ENCODE peak calls at places on chromosomes 13 and 19, in five cellular contexts. Z is tibial nerve, L is AG04450, G is transverse colon, U is ovary. C is an unnamed sample.

GRCh38 chr19:40718774-40719391 is 2.0 kb downstream of the ITPKC start:
- DNase-seq in Z (peak; percentile 58), G (peak; percentile 93), L (no peak), U (peak; percentile 72), C (no peak)

GRCh38 chr13:47594833-47595232 is 406.2 kb downstream of the SUCLA2 start:
- DNase-seq in G (no peak), U (no peak), L (no peak), Z (no peak), C (no peak)

GRCh38 chr19:7458675-7459074 is 30.2 kb downstream of the PEX11G start:
- DNase-seq in U (no peak), Z (no peak), G (no peak), L (no peak), C (no peak)

GRCh38 chr13:27182844-27183497 is 11.4 kb upstream of the USP12 start:
- DNase-seq in Z (no peak), U (no peak), G (no peak), L (no peak), C (peak; percentile 69)

GRCh38 chr13:95300625-95301134 is 571 bp downstream of the ABCC4 start:
- DNase-seq in G (peak; percentile 63), U (peak; percentile 52), L (peak; percentile 23), Z (no peak), C (no peak)

GRCh38 chr13:39942901-39943273 is 287.4 kb downstream of the COG6 start:
- DNase-seq in U (peak; percentile 38), G (peak; percentile 69), Z (peak; percentile 43), L (peak; percentile 33), C (no peak)

GRCh38 chr13:113654175-113654560 is 3.8 kb downstream of the ATP4B start:
- DNase-seq in G (no peak), L (no peak), Z (no peak), U (peak; percentile 4), C (no peak)

GRCh38 chr13:69243366-69243765 is 864.3 kb upstream of the ATXN8OS start:
- DNase-seq in Z (no peak), G (no peak), U (no peak), L (no peak), C (no peak)

GRCh38 chr19:12145348-12145747 is 5.2 kb upstream of the ZNF20 start:
- DNase-seq in L (no peak), U (no peak), Z (no peak), G (no peak), C (no peak)

GRCh38 chr13:29594310-29594709 is 1.2 kb downstream of the SLC7A1 start:
- DNase-seq in L (peak; percentile 56), G (peak; percentile 60), U (peak; percentile 28), Z (no peak), C (peak; percentile 35)

GRCh38 chr13:59413121-59413520 is 750.6 kb downstream of the DIAPH3 start:
- DNase-seq in G (no peak), Z (no peak), U (no peak), L (no peak), C (no peak)

GRCh38 chr13:40878321-40878720 is 88.9 kb downstream of the SLC25A15 start:
- DNase-seq in G (no peak), Z (no peak), U (no peak), L (no peak), C (no peak)

GRCh38 chr19:15177269-15178116 is 23.3 kb downstream of the NOTCH3 start:
- DNase-seq in U (peak; percentile 58), L (no peak), Z (peak; percentile 64), G (peak; percentile 83), C (peak; percentile 6)

GRCh38 chr19:48623556-48624066 is 4.3 kb downstream of the SPHK2 start:
- DNase-seq in G (no peak), U (no peak), L (no peak), Z (no peak), C (no peak)

GRCh38 chr19:53076984-53077383 is 26.2 kb downstream of the ZNF160 start:
- DNase-seq in L (no peak), Z (no peak), U (peak; percentile 25), G (peak; percentile 18), C (no peak)

GRCh38 chr13:77853701-77854100 is 64.9 kb downstream of the EDNRB start:
- DNase-seq in L (no peak), Z (no peak), U (no peak), G (no peak), C (no peak)

GRCh38 chr13:42660367-42660965 is 86.5 kb downstream of the TNFSF11 start:
- DNase-seq in U (no peak), L (no peak), G (no peak), Z (no peak), C (no peak)

GRCh38 chr13:22031702-22032286 is 360.9 kb downstream of the FGF9 start:
- DNase-seq in L (no peak), Z (no peak), G (no peak), U (no peak), C (peak; percentile 19)

GRCh38 chr13:19151581-19152263 is 29.9 kb downstream of the TUBA3C start:
- DNase-seq in G (no peak), U (no peak), Z (no peak), L (no peak), C (no peak)

GRCh38 chr19:54612428-54612827 is 17.9 kb upstream of the LILRB1 start:
- DNase-seq in Z (no peak), U (no peak), L (no peak), G (no peak), C (no peak)

GRCh38 chr13:75803175-75803611 is 167.1 kb downstream of the LMO7 start:
- DNase-seq in U (no peak), G (peak; percentile 35), L (no peak), Z (no peak), C (no peak)

GRCh38 chr13:52127378-52127777 is 1.5 kb downstream of the NEK5 start:
- DNase-seq in L (no peak), G (no peak), U (no peak), Z (no peak), C (no peak)

GRCh38 chr13:49655906-49656305 is 27.6 kb downstream of the ARL11 start:
- DNase-seq in Z (no peak), U (no peak), G (no peak), L (no peak), C (no peak)

GRCh38 chr13:98889419-98890079 is 88.3 kb downstream of the DOCK9 start:
- DNase-seq in U (no peak), Z (no peak), G (no peak), L (no peak), C (no peak)

GRCh38 chr19:46537136-46538097 is 41.8 kb upstream of the PNMA8B start:
- DNase-seq in L (no peak), G (peak; percentile 70), U (no peak), Z (peak; percentile 44), C (no peak)

GRCh38 chr19:14167013-14167593 is 30.7 kb upstream of the ASF1B start:
- DNase-seq in Z (no peak), L (no peak), U (no peak), G (no peak), C (no peak)

GRCh38 chr19:53520163-53520546 is 17.8 kb upstream of the ZNF331 start:
- DNase-seq in U (no peak), L (no peak), G (no peak), Z (no peak), C (no peak)

GRCh38 chr13:98083936-98084335 is 59.0 kb upstream of the FARP1 start:
- DNase-seq in U (no peak), G (no peak), Z (no peak), L (no peak), C (no peak)

GRCh38 chr13:31328549-31329229 is 128.9 kb downstream of the B3GLCT start:
- DNase-seq in L (no peak), Z (no peak), G (no peak), U (no peak), C (no peak)

GRCh38 chr13:31334994-31335549 is 135.3 kb downstream of the B3GLCT start:
- DNase-seq in L (no peak), G (no peak), U (no peak), Z (no peak), C (no peak)

GRCh38 chr13:31331051-31331450 is 131.3 kb downstream of the B3GLCT start:
- DNase-seq in L (no peak), G (no peak), Z (no peak), U (no peak), C (no peak)

DNA sequence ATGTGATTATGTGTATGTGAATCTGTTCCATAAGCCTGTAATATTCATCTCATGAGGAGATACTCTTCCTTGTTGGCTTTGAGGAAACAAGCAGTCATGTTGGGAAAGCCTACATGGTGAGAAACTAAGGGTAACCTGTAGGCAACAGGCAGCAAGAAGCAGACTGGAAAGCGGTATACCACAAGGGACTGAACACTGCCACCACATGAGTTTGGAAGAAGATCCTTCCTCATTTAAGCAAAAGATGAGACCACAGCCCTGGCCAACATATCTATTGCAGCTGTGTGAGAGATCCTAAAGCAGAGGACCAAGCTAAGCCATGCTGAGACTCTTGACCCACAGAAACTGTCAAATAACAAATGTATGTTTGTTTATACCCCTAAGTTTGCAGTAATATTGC is 134.8 kb downstream of the B3GLCT start:
- DNase-seq in U (no peak), G (no peak), Z (no peak), L (no peak), C (no peak)
- H3K27me3 ChIP-seq in U (no peaks in the 10 kb centered on the region), G (no peaks in the 10 kb centered on the region), Z (no peaks in the 10 kb centered on the region), L (no peaks in the 10 kb centered on the region), C (no peaks in the 10 kb centered on the region)

GRCh38 chr13:80604094-80604493 is 263.2 kb upstream of the SPRY2 start:
- DNase-seq in G (no peak), L (no peak), U (no peak), Z (no peak), C (no peak)
- H3K4me3 ChIP-seq in G (no peak overlapping the region), L (no peak overlapping the region), U (no peak overlapping the region), Z (no peak overlapping the region), C (no peak overlapping the region)

GRCh38 chr19:10289167-10289835 is 451 bp upstream of the ICAM5 start:
- DNase-seq in L (no peak), U (no peak), Z (no peak), G (peak; percentile 56), C (no peak)

GRCh38 chr19:10286803-10287737 is at the start of gene ICAM4:
- DNase-seq in Z (no peak), L (no peak), U (peak; percentile 58), G (peak; percentile 48), C (no peak)

GRCh38 chr19:10289836-10290438 is at the start of gene ICAM5:
- DNase-seq in L (no peak), G (peak; percentile 13), Z (no peak), U (no peak), C (no peak)

GRCh38 chr19:10290439-10290875 is 705 bp downstream of the ICAM5 start:
- DNase-seq in L (no peak), G (peak; percentile 15), U (no peak), Z (no peak), C (no peak)

GRCh38 chr19:10288662-10289166 is 1.0 kb upstream of the ICAM5 start:
- DNase-seq in L (no peak), G (peak; percentile 66), Z (no peak), U (no peak), C (no peak)
- H3K27me3 ChIP-seq in L (no peaks in the 10 kb centered on the region), G (peaks cover 72% of the 10 kb centered on the region), Z (peaks cover 3% of the 10 kb centered on the region), U (peaks cover 6% of the 10 kb centered on the region), C (peaks cover 6% of the 10 kb centered on the region)

GRCh38 chr19:3969435-3970312 is 1.2 kb downstream of the DAPK3 start:
- DNase-seq in Z (no peak), G (no peak), U (no peak), L (peak; percentile 62), C (no peak)

GRCh38 chr19:3963458-3964255 is 7.2 kb downstream of the DAPK3 start:
- DNase-seq in L (no peak), Z (no peak), U (no peak), G (no peak), C (no peak)

GRCh38 chr19:3964256-3965194 is 6.4 kb downstream of the DAPK3 start:
- DNase-seq in L (no peak), G (no peak), Z (no peak), U (no peak), C (no peak)

GRCh38 chr19:3968556-3969434 is 2.1 kb downstream of the DAPK3 start:
- DNase-seq in G (peak; percentile 79), Z (peak; percentile 79), L (peak; percentile 100), U (peak; percentile 90), C (peak; percentile 98)

GRCh38 chr19:3966051-3967017 is 4.6 kb downstream of the DAPK3 start:
- DNase-seq in U (no peak), Z (no peak), G (peak; percentile 89), L (no peak), C (no peak)
- H3K4me3 ChIP-seq in U (no peak overlapping the region), Z (no peak overlapping the region), G (peak overlapping the region; percentile 31), L (no peak overlapping the region), C (no peak overlapping the region)